ENCODE peak calls at places on chromosomes 5 and 9, in four cellular contexts. One of them, this sample, is unnamed.

GRCh38 chr5:96595300-96596090 is 66.7 kb upstream of the CAST start:
- DNase-seq in stomach: no peak
- DNase-seq in right lobe of liver: no peak
- DNase-seq in gastrocnemius medialis: no peak
- DNase-seq in this sample: no peak

GRCh38 chr9:81607593-81608288 is 81.6 kb downstream of the TLE1 start:
- DNase-seq in stomach: no peak
- DNase-seq in right lobe of liver: no peak
- DNase-seq in gastrocnemius medialis: no peak
- DNase-seq in this sample: no peak

GRCh38 chr5:142192799-142193428 is 84.3 kb downstream of the NDFIP1 start:
- DNase-seq in stomach: no peak
- DNase-seq in right lobe of liver: no peak
- DNase-seq in gastrocnemius medialis: no peak
- DNase-seq in this sample: no peak

GRCh38 chr5:172616730-172617129 is 24.3 kb upstream of the NEURL1B start:
- DNase-seq in stomach: no peak
- DNase-seq in right lobe of liver: peak
- DNase-seq in gastrocnemius medialis: peak
- DNase-seq in this sample: no peak

GRCh38 chr9:96663506-96664120 is 8.5 kb upstream of the PRXL2C start:
- DNase-seq in stomach: no peak
- DNase-seq in right lobe of liver: no peak
- DNase-seq in gastrocnemius medialis: no peak
- DNase-seq in this sample: no peak

GRCh38 chr9:35948901-35949318 is 9.0 kb downstream of the OR2S2 start:
- DNase-seq in stomach: no peak
- DNase-seq in right lobe of liver: no peak
- DNase-seq in gastrocnemius medialis: no peak
- DNase-seq in this sample: no peak

GRCh38 chr5:75138674-75139073 is 86.3 kb upstream of the GCNT4 start:
- DNase-seq in stomach: no peak
- DNase-seq in right lobe of liver: no peak
- DNase-seq in gastrocnemius medialis: no peak
- DNase-seq in this sample: no peak

GRCh38 chr5:65769539-65769938 is 47.5 kb downstream of the NLN start:
- DNase-seq in stomach: no peak
- DNase-seq in right lobe of liver: no peak
- DNase-seq in gastrocnemius medialis: no peak
- DNase-seq in this sample: no peak

GRCh38 chr5:33244441-33245150 is 196.2 kb upstream of the TARS1 start:
- DNase-seq in stomach: no peak
- DNase-seq in right lobe of liver: no peak
- DNase-seq in gastrocnemius medialis: no peak
- DNase-seq in this sample: no peak

GRCh38 chr9:116990592-116990991 is 303.5 kb downstream of the TRIM32 start:
- DNase-seq in stomach: no peak
- DNase-seq in right lobe of liver: no peak
- DNase-seq in gastrocnemius medialis: no peak
- DNase-seq in this sample: no peak

GRCh38 chr5:53934126-53934856 is 373.9 kb downstream of the NDUFS4 start:
- DNase-seq in stomach: no peak
- DNase-seq in right lobe of liver: no peak
- DNase-seq in gastrocnemius medialis: no peak
- DNase-seq in this sample: no peak

GRCh38 chr9:133371261-133371711 is 4.6 kb downstream of the SURF4 start:
- DNase-seq in stomach: no peak
- DNase-seq in right lobe of liver: no peak
- DNase-seq in gastrocnemius medialis: no peak
- DNase-seq in this sample: no peak

DNA sequence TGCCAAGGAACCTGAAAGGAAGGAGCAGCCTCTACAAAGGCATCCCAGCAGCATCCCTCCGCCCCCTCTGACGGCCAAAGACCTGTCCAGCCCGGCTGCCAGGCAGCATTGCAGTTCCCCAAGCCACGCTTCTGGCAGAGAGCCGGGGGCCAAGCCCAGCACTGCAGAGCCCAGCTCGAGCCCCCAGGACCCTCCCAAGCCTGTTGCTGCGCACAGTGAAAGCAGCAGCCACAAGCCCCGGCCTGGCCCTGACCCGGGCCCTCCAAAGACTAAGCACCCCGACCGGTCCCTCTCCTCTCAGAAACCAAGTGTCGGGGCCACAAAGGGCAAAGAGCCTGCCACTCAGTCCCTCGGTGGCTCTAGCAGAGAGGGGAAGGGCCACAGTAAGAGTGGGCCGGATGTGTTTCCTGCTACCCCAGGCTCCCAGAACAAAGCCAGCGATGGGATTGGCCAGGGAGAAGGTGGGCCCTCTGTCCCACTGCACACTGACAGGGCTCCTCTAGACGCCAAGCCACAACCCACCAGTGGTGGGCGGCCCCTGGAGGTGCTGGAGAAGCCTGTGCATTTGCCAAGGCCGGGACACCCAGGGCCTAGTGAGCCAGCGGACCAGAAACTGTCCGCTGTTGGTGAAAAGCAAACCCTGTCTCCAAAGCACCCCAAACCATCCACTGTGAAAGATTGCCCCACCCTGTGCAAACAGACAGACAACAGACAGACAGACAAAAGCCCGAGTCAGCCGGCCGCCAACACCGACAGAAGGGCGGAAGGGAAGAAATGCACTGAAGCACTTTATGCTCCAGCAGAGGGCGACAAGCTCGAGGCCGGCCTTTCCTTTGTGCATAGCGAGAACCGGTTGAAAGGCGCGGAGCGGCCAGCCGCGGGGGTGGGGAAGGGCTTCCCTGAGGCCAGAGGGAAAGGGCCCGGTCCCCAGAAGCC is 30.8 kb downstream of the CD180 start:
- DNase-seq in stomach: peak
- DNase-seq in right lobe of liver: peak
- DNase-seq in gastrocnemius medialis: peak
- DNase-seq in this sample: peak
- H3K27ac ChIP-seq in stomach: peak
- H3K27ac ChIP-seq in right lobe of liver: peak
- H3K27ac ChIP-seq in gastrocnemius medialis: peak
- H3K27ac ChIP-seq in this sample: peak

DNA sequence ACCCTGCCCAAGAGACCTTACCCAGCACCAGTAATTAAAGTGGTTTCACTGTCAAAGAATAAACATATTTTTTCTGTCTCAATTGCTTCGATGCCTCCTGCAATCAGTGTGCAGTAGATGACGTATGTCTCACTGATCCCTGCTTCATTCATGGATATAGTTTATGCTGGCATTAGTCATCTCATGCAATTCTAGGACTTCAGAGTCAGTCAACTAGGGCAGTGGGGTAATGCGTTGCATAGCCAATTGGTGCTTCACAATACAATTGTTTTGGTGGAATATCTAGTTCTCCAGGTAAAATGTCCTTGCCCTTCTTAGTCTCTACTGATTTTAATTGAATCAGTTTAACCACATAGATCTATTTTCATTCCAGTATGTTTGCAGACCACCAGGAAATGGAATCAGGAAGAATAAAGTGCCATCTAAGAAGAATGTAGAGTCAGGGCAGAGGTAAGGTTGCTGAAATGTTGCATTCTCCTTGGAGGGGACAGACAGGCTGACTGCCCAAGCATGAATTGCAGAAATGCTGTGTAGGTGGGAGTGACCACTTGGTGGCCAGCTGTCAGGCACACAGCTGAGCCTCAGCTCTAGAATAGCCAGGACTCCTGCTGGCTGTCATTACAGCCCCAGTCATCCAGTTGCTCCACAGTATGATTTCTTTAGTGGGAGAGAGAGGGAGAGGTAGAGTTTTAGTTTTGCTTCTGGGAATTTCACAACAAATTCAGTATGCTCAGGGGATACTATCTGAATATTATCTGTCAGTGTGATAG is 73.5 kb upstream of the MEGF10 start:
- DNase-seq in stomach: no peak
- DNase-seq in right lobe of liver: no peak
- DNase-seq in gastrocnemius medialis: no peak
- DNase-seq in this sample: no peak
- TF ChIP-seq CTCF in stomach: no peak
- TF ChIP-seq CTCF in right lobe of liver: no peak
- TF ChIP-seq CTCF in gastrocnemius medialis: no peak
- TF ChIP-seq CTCF in this sample: no peak

GRCh38 chr5:145965804-145966203 is 29.4 kb downstream of the SH3RF2 start:
- DNase-seq in stomach: no peak
- DNase-seq in right lobe of liver: peak
- DNase-seq in gastrocnemius medialis: peak
- DNase-seq in this sample: peak
- TF ChIP-seq POLR2A in stomach: no peak
- TF ChIP-seq POLR2A in right lobe of liver: no peak
- TF ChIP-seq POLR2A in gastrocnemius medialis: no peak
- TF ChIP-seq POLR2A in this sample: no peak

DNA sequence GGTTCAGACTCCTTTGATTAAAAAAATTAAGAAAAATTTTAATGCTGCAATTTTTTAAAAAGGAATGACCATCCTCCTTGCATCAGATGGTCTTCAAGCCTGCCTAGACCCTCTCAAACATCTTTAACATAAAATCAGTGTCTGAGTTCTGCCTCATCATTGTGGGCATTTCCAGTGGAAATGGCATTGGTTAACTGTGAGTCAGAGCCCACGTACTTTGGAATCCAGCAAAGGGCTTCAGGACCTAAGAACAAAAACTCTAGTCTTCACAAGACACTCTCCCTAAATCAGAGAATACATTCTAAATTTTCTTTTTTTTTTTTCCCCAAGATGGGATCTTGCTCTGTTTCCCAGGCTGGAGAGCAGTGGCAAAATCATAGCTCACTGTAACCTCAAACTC is 9.4 kb upstream of the C5orf15 start:
- DNase-seq in stomach: no peak
- DNase-seq in right lobe of liver: no peak
- DNase-seq in gastrocnemius medialis: no peak
- DNase-seq in this sample: no peak
- H3K27ac ChIP-seq in stomach: no peak
- H3K27ac ChIP-seq in right lobe of liver: no peak
- H3K27ac ChIP-seq in gastrocnemius medialis: peak
- H3K27ac ChIP-seq in this sample: no peak